ENCODE peak calls at places on chromosome 13, in six cellular contexts. One of them, this sample, is unnamed.

GRCh38 chr13:24221007-24221406 is 60.5 kb downstream of the SPATA13 start:
- DNase-seq in GM03348: no peak
- DNase-seq in CD8-positive, alpha-beta memory T cell: no peak
- DNase-seq in naive B cell: no peak
- DNase-seq in OCI-LY7: no peak
- DNase-seq in GOT3: no peak
- DNase-seq in this sample: no peak

GRCh38 chr13:26583662-26584061 is 26.2 kb downstream of the WASF3 start:
- DNase-seq in GM03348: no peak
- DNase-seq in CD8-positive, alpha-beta memory T cell: no peak
- DNase-seq in naive B cell: no peak
- DNase-seq in OCI-LY7: no peak
- DNase-seq in GOT3: no peak
- DNase-seq in this sample: no peak

GRCh38 chr13:49097374-49097773 is 121.7 kb downstream of the FNDC3A start:
- DNase-seq in GM03348: no peak
- DNase-seq in CD8-positive, alpha-beta memory T cell: no peak
- DNase-seq in naive B cell: no peak
- DNase-seq in OCI-LY7: no peak
- DNase-seq in GOT3: no peak
- DNase-seq in this sample: no peak

GRCh38 chr13:32390484-32390883 is 37.4 kb downstream of the N4BP2L1 start:
- DNase-seq in GM03348: no peak
- DNase-seq in CD8-positive, alpha-beta memory T cell: no peak
- DNase-seq in naive B cell: no peak
- DNase-seq in OCI-LY7: no peak
- DNase-seq in GOT3: no peak
- DNase-seq in this sample: no peak

GRCh38 chr13:98468352-98468751 is 108.6 kb downstream of the STK24 start:
- DNase-seq in GM03348: no peak
- DNase-seq in CD8-positive, alpha-beta memory T cell: no peak
- DNase-seq in naive B cell: no peak
- DNase-seq in OCI-LY7: no peak
- DNase-seq in GOT3: no peak
- DNase-seq in this sample: no peak

GRCh38 chr13:73303858-73304257 is 245.1 kb downstream of the KLF5 start:
- DNase-seq in GM03348: peak
- DNase-seq in CD8-positive, alpha-beta memory T cell: no peak
- DNase-seq in naive B cell: no peak
- DNase-seq in OCI-LY7: no peak
- DNase-seq in GOT3: no peak
- DNase-seq in this sample: no peak

GRCh38 chr13:36059366-36059765 is 71.8 kb downstream of the DCLK1 start:
- DNase-seq in GM03348: no peak
- DNase-seq in CD8-positive, alpha-beta memory T cell: no peak
- DNase-seq in naive B cell: no peak
- DNase-seq in OCI-LY7: no peak
- DNase-seq in GOT3: no peak
- DNase-seq in this sample: no peak

GRCh38 chr13:76783798-76784197 is 102.4 kb downstream of the KCTD12 start:
- DNase-seq in GM03348: no peak
- DNase-seq in CD8-positive, alpha-beta memory T cell: no peak
- DNase-seq in naive B cell: no peak
- DNase-seq in OCI-LY7: no peak
- DNase-seq in GOT3: no peak
- DNase-seq in this sample: peak

GRCh38 chr13:31301119-31301518 is 101.3 kb downstream of the B3GLCT start:
- DNase-seq in GM03348: no peak
- DNase-seq in CD8-positive, alpha-beta memory T cell: no peak
- DNase-seq in naive B cell: no peak
- DNase-seq in OCI-LY7: peak
- DNase-seq in GOT3: no peak
- DNase-seq in this sample: no peak

GRCh38 chr13:32385369-32385768 is 42.6 kb downstream of the N4BP2L1 start:
- DNase-seq in GM03348: no peak
- DNase-seq in CD8-positive, alpha-beta memory T cell: no peak
- DNase-seq in naive B cell: no peak
- DNase-seq in OCI-LY7: no peak
- DNase-seq in GOT3: no peak
- DNase-seq in this sample: no peak

GRCh38 chr13:54016548-54016947 is 987.9 kb downstream of the OLFM4 start:
- DNase-seq in GM03348: no peak
- DNase-seq in CD8-positive, alpha-beta memory T cell: no peak
- DNase-seq in naive B cell: no peak
- DNase-seq in OCI-LY7: no peak
- DNase-seq in GOT3: no peak
- DNase-seq in this sample: no peak

GRCh38 chr13:73109288-73109899 is 50.6 kb downstream of the KLF5 start:
- DNase-seq in GM03348: no peak
- DNase-seq in CD8-positive, alpha-beta memory T cell: no peak
- DNase-seq in naive B cell: no peak
- DNase-seq in OCI-LY7: no peak
- DNase-seq in GOT3: no peak
- DNase-seq in this sample: no peak

GRCh38 chr13:63345835-63346234 is 1930.2 kb upstream of the PCDH20 start:
- DNase-seq in GM03348: no peak
- DNase-seq in CD8-positive, alpha-beta memory T cell: no peak
- DNase-seq in naive B cell: no peak
- DNase-seq in OCI-LY7: no peak
- DNase-seq in GOT3: no peak
- DNase-seq in this sample: no peak

GRCh38 chr13:33403807-33404362 is 118.3 kb upstream of the STARD13 start:
- DNase-seq in GM03348: no peak
- DNase-seq in CD8-positive, alpha-beta memory T cell: no peak
- DNase-seq in naive B cell: no peak
- DNase-seq in OCI-LY7: no peak
- DNase-seq in GOT3: no peak
- DNase-seq in this sample: no peak

GRCh38 chr13:42746846-42747245 is 34.5 kb upstream of the FAM216B start:
- DNase-seq in GM03348: no peak
- DNase-seq in CD8-positive, alpha-beta memory T cell: no peak
- DNase-seq in naive B cell: no peak
- DNase-seq in OCI-LY7: no peak
- DNase-seq in GOT3: no peak
- DNase-seq in this sample: no peak

GRCh38 chr13:102055116-102055515 is 346.7 kb downstream of the FGF14 start:
- DNase-seq in GM03348: no peak
- DNase-seq in CD8-positive, alpha-beta memory T cell: no peak
- DNase-seq in naive B cell: no peak
- DNase-seq in OCI-LY7: no peak
- DNase-seq in GOT3: no peak
- DNase-seq in this sample: no peak

GRCh38 chr13:94481966-94482365 is 2.5 kb upstream of the DCT start:
- DNase-seq in GM03348: peak
- DNase-seq in CD8-positive, alpha-beta memory T cell: no peak
- DNase-seq in naive B cell: no peak
- DNase-seq in OCI-LY7: no peak
- DNase-seq in GOT3: no peak
- DNase-seq in this sample: no peak

This sample was measured in ELF-1.